ENCODE peak calls at places on chromosomes 3 and 15, in six cellular contexts. One of them, this sample, is unnamed.

GRCh38 chr3:100776736-100777135 is 67.4 kb downstream of the TFG start:
- DNase-seq in psoas muscle: no peak
- DNase-seq in esophagus squamous epithelium: no peak
- DNase-seq in sigmoid colon: no peak
- DNase-seq in aorta: no peak
- DNase-seq in tibial artery: no peak
- DNase-seq in this sample: no peak

GRCh38 chr3:189355481-189356201 is 183.9 kb downstream of the TPRG1 start:
- DNase-seq in tibial artery: no peak
- DNase-seq in sigmoid colon: no peak
- DNase-seq in psoas muscle: no peak
- DNase-seq in esophagus squamous epithelium: no peak
- DNase-seq in aorta: no peak
- DNase-seq in this sample: no peak

GRCh38 chr3:134320749-134321148 is 53.5 kb downstream of the AMOTL2 start:
- DNase-seq in psoas muscle: peak; percentile 21
- DNase-seq in tibial artery: no peak
- DNase-seq in esophagus squamous epithelium: no peak
- DNase-seq in sigmoid colon: peak; percentile 28
- DNase-seq in aorta: peak; percentile 39
- DNase-seq in this sample: no peak

GRCh38 chr15:27492021-27492621 is 521.1 kb downstream of the GABRG3 start:
- DNase-seq in psoas muscle: no peak
- DNase-seq in esophagus squamous epithelium: no peak
- DNase-seq in tibial artery: no peak
- DNase-seq in aorta: no peak
- DNase-seq in sigmoid colon: no peak
- DNase-seq in this sample: peak; percentile 20

GRCh38 chr3:9781551-9781950 is 10.7 kb downstream of the TADA3 start:
- DNase-seq in aorta: peak; percentile 57
- DNase-seq in psoas muscle: no peak
- DNase-seq in tibial artery: no peak
- DNase-seq in esophagus squamous epithelium: no peak
- DNase-seq in sigmoid colon: no peak
- DNase-seq in this sample: no peak

GRCh38 chr3:112038863-112039262 is 4.3 kb downstream of the TMPRSS7 start:
- DNase-seq in aorta: no peak
- DNase-seq in tibial artery: no peak
- DNase-seq in sigmoid colon: no peak
- DNase-seq in esophagus squamous epithelium: no peak
- DNase-seq in psoas muscle: no peak
- DNase-seq in this sample: no peak

GRCh38 chr3:52354676-52355075 is 38.6 kb downstream of the DNAH1 start:
- DNase-seq in aorta: peak; percentile 51
- DNase-seq in sigmoid colon: no peak
- DNase-seq in esophagus squamous epithelium: no peak
- DNase-seq in psoas muscle: peak; percentile 23
- DNase-seq in tibial artery: no peak
- DNase-seq in this sample: no peak

GRCh38 chr3:12353796-12354505 is 65.1 kb downstream of the PPARG start:
- DNase-seq in esophagus squamous epithelium: no peak
- DNase-seq in psoas muscle: no peak
- DNase-seq in aorta: no peak
- DNase-seq in sigmoid colon: no peak
- DNase-seq in tibial artery: no peak
- DNase-seq in this sample: no peak

GRCh38 chr3:20574746-20575145 is 388.7 kb upstream of the SGO1 start:
- DNase-seq in esophagus squamous epithelium: no peak
- DNase-seq in tibial artery: no peak
- DNase-seq in sigmoid colon: no peak
- DNase-seq in psoas muscle: no peak
- DNase-seq in aorta: no peak
- DNase-seq in this sample: no peak

GRCh38 chr3:159417761-159418160 is 570.9 kb upstream of the IL12A start:
- DNase-seq in sigmoid colon: no peak
- DNase-seq in tibial artery: no peak
- DNase-seq in esophagus squamous epithelium: no peak
- DNase-seq in aorta: no peak
- DNase-seq in psoas muscle: no peak
- DNase-seq in this sample: no peak

GRCh38 chr3:49476563-49476962 is 6.5 kb downstream of the DAG1 start:
- DNase-seq in aorta: no peak
- DNase-seq in psoas muscle: no peak
- DNase-seq in esophagus squamous epithelium: no peak
- DNase-seq in sigmoid colon: no peak
- DNase-seq in tibial artery: no peak
- DNase-seq in this sample: no peak

GRCh38 chr15:70198441-70199123 is 100.9 kb upstream of the TLE3 start:
- DNase-seq in aorta: no peak
- DNase-seq in esophagus squamous epithelium: no peak
- DNase-seq in psoas muscle: no peak
- DNase-seq in sigmoid colon: no peak
- DNase-seq in tibial artery: no peak
- DNase-seq in this sample: no peak

GRCh38 chr3:160883373-160883772 is 127.3 kb downstream of the PPM1L start:
- DNase-seq in esophagus squamous epithelium: no peak
- DNase-seq in psoas muscle: no peak
- DNase-seq in sigmoid colon: no peak
- DNase-seq in tibial artery: no peak
- DNase-seq in aorta: no peak
- DNase-seq in this sample: no peak

GRCh38 chr15:52738311-52738710 is 51.8 kb downstream of the ONECUT1 start:
- DNase-seq in aorta: no peak
- DNase-seq in psoas muscle: no peak
- DNase-seq in sigmoid colon: no peak
- DNase-seq in tibial artery: no peak
- DNase-seq in esophagus squamous epithelium: no peak
- DNase-seq in this sample: no peak

GRCh38 chr15:40054746-40055575 is 16.0 kb upstream of the SRP14 start:
- DNase-seq in esophagus squamous epithelium: no peak
- DNase-seq in psoas muscle: peak; percentile 72
- DNase-seq in tibial artery: no peak
- DNase-seq in sigmoid colon: peak; percentile 61
- DNase-seq in aorta: no peak
- DNase-seq in this sample: no peak

GRCh38 chr3:31377045-31377642 is 155.6 kb upstream of the STT3B start:
- DNase-seq in esophagus squamous epithelium: no peak
- DNase-seq in tibial artery: no peak
- DNase-seq in aorta: no peak
- DNase-seq in psoas muscle: no peak
- DNase-seq in sigmoid colon: no peak
- DNase-seq in this sample: no peak

GRCh38 chr3:179037361-179037760 is 34.2 kb downstream of the ZMAT3 start:
- DNase-seq in psoas muscle: peak; percentile 60
- DNase-seq in aorta: peak; percentile 88
- DNase-seq in tibial artery: peak; percentile 29
- DNase-seq in sigmoid colon: peak; percentile 83
- DNase-seq in esophagus squamous epithelium: no peak
- DNase-seq in this sample: no peak

GRCh38 chr3:13427662-13428603 is 7.8 kb upstream of the NUP210 start:
- DNase-seq in tibial artery: no peak
- DNase-seq in esophagus squamous epithelium: no peak
- DNase-seq in psoas muscle: no peak
- DNase-seq in aorta: no peak
- DNase-seq in sigmoid colon: no peak
- DNase-seq in this sample: no peak

GRCh38 chr3:85005947-85006346 is 47.2 kb downstream of the CADM2 start:
- DNase-seq in esophagus squamous epithelium: no peak
- DNase-seq in sigmoid colon: no peak
- DNase-seq in psoas muscle: no peak
- DNase-seq in aorta: no peak
- DNase-seq in tibial artery: no peak
- DNase-seq in this sample: peak; percentile 12

GRCh38 chr3:150826466-150827282 is 63.7 kb upstream of the SIAH2 start:
- DNase-seq in tibial artery: no peak
- DNase-seq in sigmoid colon: no peak
- DNase-seq in aorta: no peak
- DNase-seq in psoas muscle: no peak
- DNase-seq in esophagus squamous epithelium: no peak
- DNase-seq in this sample: no peak

GRCh38 chr3:171162986-171163723 is 136.6 kb upstream of the SLC2A2 start:
- DNase-seq in aorta: no peak
- DNase-seq in tibial artery: no peak
- DNase-seq in psoas muscle: no peak
- DNase-seq in esophagus squamous epithelium: no peak
- DNase-seq in sigmoid colon: no peak
- DNase-seq in this sample: no peak

GRCh38 chr15:30649952-30650929 is 24.3 kb downstream of the ARHGAP11B start:
- DNase-seq in sigmoid colon: no peak
- DNase-seq in aorta: no peak
- DNase-seq in tibial artery: no peak
- DNase-seq in psoas muscle: no peak
- DNase-seq in esophagus squamous epithelium: no peak
- DNase-seq in this sample: no peak

GRCh38 chr15:36370051-36370734 is 209.2 kb upstream of the CDIN1 start:
- DNase-seq in aorta: no peak
- DNase-seq in tibial artery: no peak
- DNase-seq in esophagus squamous epithelium: no peak
- DNase-seq in psoas muscle: no peak
- DNase-seq in sigmoid colon: no peak
- DNase-seq in this sample: no peak

GRCh38 chr15:101316529-101316928 is 21.5 kb upstream of the SNRPA1 start:
- DNase-seq in sigmoid colon: no peak
- DNase-seq in psoas muscle: no peak
- DNase-seq in tibial artery: no peak
- DNase-seq in esophagus squamous epithelium: no peak
- DNase-seq in aorta: no peak
- DNase-seq in this sample: no peak

GRCh38 chr15:98903377-98904018 is 104.1 kb downstream of the PGPEP1L start:
- DNase-seq in tibial artery: no peak
- DNase-seq in sigmoid colon: no peak
- DNase-seq in psoas muscle: no peak
- DNase-seq in esophagus squamous epithelium: no peak
- DNase-seq in aorta: no peak
- DNase-seq in this sample: no peak

GRCh38 chr3:45060165-45060897 is 34.2 kb downstream of the CLEC3B start:
- DNase-seq in esophagus squamous epithelium: no peak
- DNase-seq in psoas muscle: no peak
- DNase-seq in sigmoid colon: no peak
- DNase-seq in aorta: no peak
- DNase-seq in tibial artery: no peak
- DNase-seq in this sample: no peak

GRCh38 chr3:13113346-13114335 is 40.4 kb upstream of the IQSEC1 start:
- DNase-seq in esophagus squamous epithelium: no peak
- DNase-seq in tibial artery: no peak
- DNase-seq in sigmoid colon: peak; percentile 42
- DNase-seq in psoas muscle: no peak
- DNase-seq in aorta: peak; percentile 63
- DNase-seq in this sample: no peak

GRCh38 chr3:29065211-29065785 is 215.6 kb upstream of the RBMS3 start:
- DNase-seq in esophagus squamous epithelium: peak; percentile 9
- DNase-seq in aorta: peak; percentile 93
- DNase-seq in sigmoid colon: peak; percentile 75
- DNase-seq in psoas muscle: peak; percentile 66
- DNase-seq in tibial artery: peak; percentile 83
- DNase-seq in this sample: peak; percentile 3

GRCh38 chr3:158105124-158105709 is 1.0 kb downstream of the SHOX2 start:
- DNase-seq in aorta: no peak
- DNase-seq in sigmoid colon: no peak
- DNase-seq in psoas muscle: no peak
- DNase-seq in esophagus squamous epithelium: no peak
- DNase-seq in tibial artery: peak; percentile 34
- DNase-seq in this sample: peak; percentile 53

GRCh38 chr15:72382146-72382545 is 6.3 kb upstream of the HEXA start:
- DNase-seq in aorta: no peak
- DNase-seq in sigmoid colon: no peak
- DNase-seq in tibial artery: no peak
- DNase-seq in esophagus squamous epithelium: no peak
- DNase-seq in psoas muscle: no peak
- DNase-seq in this sample: no peak

GRCh38 chr3:106092792-106093191 is 224.0 kb upstream of the CBLB start:
- DNase-seq in psoas muscle: no peak
- DNase-seq in aorta: no peak
- DNase-seq in sigmoid colon: no peak
- DNase-seq in esophagus squamous epithelium: no peak
- DNase-seq in tibial artery: no peak
- DNase-seq in this sample: no peak

GRCh38 chr15:48866141-48866563 is 11.8 kb upstream of the EID1 start:
- DNase-seq in tibial artery: no peak
- DNase-seq in psoas muscle: no peak
- DNase-seq in sigmoid colon: no peak
- DNase-seq in esophagus squamous epithelium: no peak
- DNase-seq in aorta: no peak
- DNase-seq in this sample: no peak

GRCh38 chr15:65275104-65275727 is 11.5 kb downstream of the PARP16 start:
- DNase-seq in sigmoid colon: no peak
- DNase-seq in psoas muscle: no peak
- DNase-seq in tibial artery: no peak
- DNase-seq in aorta: no peak
- DNase-seq in esophagus squamous epithelium: no peak
- DNase-seq in this sample: no peak

DNA sequence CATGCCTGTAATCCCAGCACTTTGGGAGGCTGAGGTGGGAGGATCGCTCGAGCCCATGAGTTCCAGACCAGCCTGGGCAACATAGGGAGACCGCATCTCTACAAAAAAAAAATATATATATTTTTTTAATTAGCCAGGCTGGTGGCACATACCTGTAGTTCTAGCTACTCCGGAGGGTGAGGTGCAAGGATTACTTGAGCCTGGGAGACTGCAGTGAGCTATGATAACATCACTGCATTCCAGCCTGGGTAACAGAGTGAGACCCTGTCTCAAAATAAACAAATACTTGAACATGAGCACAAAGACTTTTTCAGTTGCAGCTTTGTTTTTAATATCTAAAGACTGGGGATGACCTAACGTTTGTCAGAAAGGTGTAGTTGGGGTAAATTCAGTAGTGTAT is 31.3 kb upstream of the GATM start:
- DNase-seq in psoas muscle: no peak
- DNase-seq in aorta: no peak
- DNase-seq in tibial artery: no peak
- DNase-seq in sigmoid colon: no peak
- DNase-seq in esophagus squamous epithelium: no peak
- DNase-seq in this sample: no peak
- H3K4me3 ChIP-seq in psoas muscle: no peak overlapping the region
- H3K4me3 ChIP-seq in aorta: no peak overlapping the region
- H3K4me3 ChIP-seq in tibial artery: no peak overlapping the region
- H3K4me3 ChIP-seq in sigmoid colon: no peak overlapping the region
- H3K4me3 ChIP-seq in esophagus squamous epithelium: no peak overlapping the region
- H3K4me3 ChIP-seq in this sample: no peak overlapping the region

GRCh38 chr15:88465633-88466219 is 1.5 kb downstream of the MRPL46 start:
- DNase-seq in esophagus squamous epithelium: no peak
- DNase-seq in sigmoid colon: no peak
- DNase-seq in aorta: no peak
- DNase-seq in psoas muscle: no peak
- DNase-seq in tibial artery: no peak
- DNase-seq in this sample: no peak
- H3K4me3 ChIP-seq in esophagus squamous epithelium: no peak overlapping the region
- H3K4me3 ChIP-seq in sigmoid colon: no peak overlapping the region
- H3K4me3 ChIP-seq in aorta: no peak overlapping the region
- H3K4me3 ChIP-seq in psoas muscle: peak overlapping the region; percentile 95
- H3K4me3 ChIP-seq in tibial artery: no peak overlapping the region
- H3K4me3 ChIP-seq in this sample: no peak overlapping the region

GRCh38 chr3:77372634-77373346 is 332.9 kb downstream of the ROBO2 start:
- DNase-seq in esophagus squamous epithelium: no peak
- DNase-seq in psoas muscle: no peak
- DNase-seq in aorta: no peak
- DNase-seq in tibial artery: no peak
- DNase-seq in sigmoid colon: no peak
- DNase-seq in this sample: no peak
- H3K4me3 ChIP-seq in esophagus squamous epithelium: no peak overlapping the region
- H3K4me3 ChIP-seq in psoas muscle: no peak overlapping the region
- H3K4me3 ChIP-seq in aorta: no peak overlapping the region
- H3K4me3 ChIP-seq in tibial artery: no peak overlapping the region
- H3K4me3 ChIP-seq in sigmoid colon: no peak overlapping the region
- H3K4me3 ChIP-seq in this sample: no peak overlapping the region

GRCh38 chr3:129577356-129577755 is 29.1 kb downstream of the PLXND1 start:
- DNase-seq in aorta: no peak
- DNase-seq in esophagus squamous epithelium: no peak
- DNase-seq in sigmoid colon: no peak
- DNase-seq in tibial artery: no peak
- DNase-seq in psoas muscle: peak; percentile 82
- DNase-seq in this sample: peak; percentile 61
- H3K4me3 ChIP-seq in aorta: no peak overlapping the region
- H3K4me3 ChIP-seq in esophagus squamous epithelium: no peak overlapping the region
- H3K4me3 ChIP-seq in sigmoid colon: no peak overlapping the region
- H3K4me3 ChIP-seq in tibial artery: no peak overlapping the region
- H3K4me3 ChIP-seq in psoas muscle: no peak overlapping the region
- H3K4me3 ChIP-seq in this sample: no peak overlapping the region